ENCODE peak calls at places on chromosomes 3 and 15, in nine cellular contexts. S is GM20000, M is pancreas, O is Ammon's horn, N is G401, A is amniotic stem cell, Z is astrocyte, T is esophagus muscularis mucosa, J is NCI-H460. L is an unnamed sample.

GRCh38 chr3:44892689-44893088 is 18.3 kb downstream of the TGM4 start:
- DNase-seq in S (no peak), M (no peak), O (no peak), N (no peak), A (no peak), Z (peak), T (no peak), J (no peak), L (no peak)

GRCh38 chr3:34583451-34583850 is 785.0 kb downstream of the PDCD6IP start:
- DNase-seq in S (no peak), M (no peak), O (no peak), N (peak), A (no peak), Z (no peak), T (no peak), J (no peak), L (no peak)

GRCh38 chr3:38583688-38584087 is 65.8 kb downstream of the SCN5A start:
- DNase-seq in S (no peak), M (no peak), O (no peak), N (no peak), A (no peak), Z (no peak), T (peak), J (no peak), L (no peak)

GRCh38 chr15:70410371-70410975 is 312.8 kb upstream of the TLE3 start:
- DNase-seq in S (no peak), M (no peak), O (no peak), N (no peak), A (no peak), Z (no peak), T (no peak), J (no peak), L (no peak)

GRCh38 chr3:161171113-161171512 is 50.0 kb upstream of the NMD3 start:
- DNase-seq in S (no peak), M (peak), O (no peak), N (peak), A (peak), Z (peak), T (no peak), J (no peak), L (peak)

GRCh38 chr15:90239371-90239770 is 5.4 kb downstream of the GDPGP1 start:
- DNase-seq in S (no peak), M (no peak), O (no peak), N (no peak), A (no peak), Z (no peak), T (no peak), J (no peak), L (no peak)

GRCh38 chr3:195612075-195612800 is 28.5 kb upstream of the APOD start:
- DNase-seq in S (no peak), M (peak), O (no peak), N (no peak), A (no peak), Z (no peak), T (no peak), J (no peak), L (no peak)

GRCh38 chr15:60396560-60396963 is 1.2 kb downstream of the ANXA2 start:
- DNase-seq in S (no peak), M (no peak), O (no peak), N (no peak), A (no peak), Z (no peak), T (no peak), J (no peak), L (peak)

GRCh38 chr15:40894689-40895308 is 549 bp downstream of the VPS18 start:
- DNase-seq in S (peak), M (peak), O (peak), N (peak), A (peak), Z (peak), T (no peak), J (peak), L (peak)